ENCODE peak calls at places on chromosomes 2 and 18, in ten cellular contexts. One of them, this sample, is unnamed.
A peak's percentile ranks its signal among the peaks of the same experiment; 100 is the strongest.

GRCh38 chr18:13877133-13877532 is 38.2 kb downstream of the MC2R start:
- DNase-seq in tibial nerve: no peak
- DNase-seq in left lung: no peak
- DNase-seq in Calu3: no peak
- DNase-seq in lower lobe of right lung: no peak
- DNase-seq in nephron progenitor cell: no peak
- DNase-seq in glutamatergic neuron: no peak
- DNase-seq in H1: no peak
- DNase-seq in GM12864: no peak
- DNase-seq in LNCaP clone FGC: no peak
- DNase-seq in this sample: no peak

GRCh38 chr18:32289480-32290075 is 99.7 kb downstream of the MEP1B start:
- DNase-seq in tibial nerve: peak; percentile 62
- DNase-seq in left lung: no peak
- DNase-seq in Calu3: peak; percentile 77
- DNase-seq in lower lobe of right lung: no peak
- DNase-seq in nephron progenitor cell: peak; percentile 44
- DNase-seq in glutamatergic neuron: peak; percentile 25
- DNase-seq in H1: no peak
- DNase-seq in GM12864: no peak
- DNase-seq in LNCaP clone FGC: peak; percentile 31
- DNase-seq in this sample: no peak

GRCh38 chr18:34028341-34028740 is 196.4 kb downstream of the NOL4 start:
- DNase-seq in tibial nerve: no peak
- DNase-seq in left lung: no peak
- DNase-seq in Calu3: peak; percentile 43
- DNase-seq in lower lobe of right lung: no peak
- DNase-seq in nephron progenitor cell: no peak
- DNase-seq in glutamatergic neuron: no peak
- DNase-seq in H1: no peak
- DNase-seq in GM12864: no peak
- DNase-seq in LNCaP clone FGC: no peak
- DNase-seq in this sample: no peak

GRCh38 chr2:231029563-231029962 is 7.8 kb upstream of the C2orf72 start:
- DNase-seq in tibial nerve: no peak
- DNase-seq in left lung: no peak
- DNase-seq in Calu3: no peak
- DNase-seq in lower lobe of right lung: no peak
- DNase-seq in nephron progenitor cell: no peak
- DNase-seq in glutamatergic neuron: no peak
- DNase-seq in H1: no peak
- DNase-seq in GM12864: no peak
- DNase-seq in LNCaP clone FGC: no peak
- DNase-seq in this sample: no peak

GRCh38 chr18:35491689-35492077 is 6.1 kb downstream of the INO80C start:
- DNase-seq in tibial nerve: no peak
- DNase-seq in left lung: no peak
- DNase-seq in Calu3: no peak
- DNase-seq in lower lobe of right lung: no peak
- DNase-seq in nephron progenitor cell: no peak
- DNase-seq in glutamatergic neuron: no peak
- DNase-seq in H1: no peak
- DNase-seq in GM12864: no peak
- DNase-seq in LNCaP clone FGC: no peak
- DNase-seq in this sample: no peak

GRCh38 chr18:51478908-51479307 is 281.4 kb upstream of the MEX3C start:
- DNase-seq in tibial nerve: no peak
- DNase-seq in left lung: no peak
- DNase-seq in Calu3: no peak
- DNase-seq in lower lobe of right lung: no peak
- DNase-seq in nephron progenitor cell: no peak
- DNase-seq in glutamatergic neuron: no peak
- DNase-seq in H1: no peak
- DNase-seq in GM12864: no peak
- DNase-seq in LNCaP clone FGC: no peak
- DNase-seq in this sample: no peak

GRCh38 chr2:215429424-215429823 is 6.4 kb downstream of the FN1 start:
- DNase-seq in tibial nerve: no peak
- DNase-seq in left lung: no peak
- DNase-seq in Calu3: no peak
- DNase-seq in lower lobe of right lung: no peak
- DNase-seq in nephron progenitor cell: no peak
- DNase-seq in glutamatergic neuron: no peak
- DNase-seq in H1: no peak
- DNase-seq in GM12864: no peak
- DNase-seq in LNCaP clone FGC: no peak
- DNase-seq in this sample: no peak

GRCh38 chr18:69817335-69817935 is 130.2 kb downstream of the CD226 start:
- DNase-seq in tibial nerve: no peak
- DNase-seq in left lung: no peak
- DNase-seq in Calu3: no peak
- DNase-seq in lower lobe of right lung: no peak
- DNase-seq in nephron progenitor cell: no peak
- DNase-seq in glutamatergic neuron: no peak
- DNase-seq in H1: no peak
- DNase-seq in GM12864: no peak
- DNase-seq in LNCaP clone FGC: no peak
- DNase-seq in this sample: no peak

GRCh38 chr18:78192044-78192443 is 787.6 kb upstream of the SALL3 start:
- DNase-seq in tibial nerve: no peak
- DNase-seq in left lung: peak; percentile 80
- DNase-seq in Calu3: no peak
- DNase-seq in lower lobe of right lung: peak; percentile 84
- DNase-seq in nephron progenitor cell: no peak
- DNase-seq in glutamatergic neuron: no peak
- DNase-seq in H1: no peak
- DNase-seq in GM12864: no peak
- DNase-seq in LNCaP clone FGC: no peak
- DNase-seq in this sample: no peak
- TF ChIP-seq CTCF in tibial nerve: no peak
- TF ChIP-seq CTCF in left lung: peak; percentile 29
- TF ChIP-seq CTCF in Calu3: no peak
- TF ChIP-seq CTCF in lower lobe of right lung: no peak
- TF ChIP-seq CTCF in nephron progenitor cell: peak; percentile 12
- TF ChIP-seq CTCF in glutamatergic neuron: no peak
- TF ChIP-seq CTCF in H1: peak; percentile 58
- TF ChIP-seq CTCF in GM12864: no peak
- TF ChIP-seq CTCF in LNCaP clone FGC: no peak
- TF ChIP-seq CTCF in this sample: no peak

GRCh38 chr2:105405291-105405690 is 6.4 kb upstream of the FHL2 start:
- DNase-seq in tibial nerve: no peak
- DNase-seq in left lung: no peak
- DNase-seq in Calu3: no peak
- DNase-seq in lower lobe of right lung: no peak
- DNase-seq in nephron progenitor cell: no peak
- DNase-seq in glutamatergic neuron: no peak
- DNase-seq in H1: no peak
- DNase-seq in GM12864: no peak
- DNase-seq in LNCaP clone FGC: no peak
- DNase-seq in this sample: no peak

GRCh38 chr2:105404736-105405135 is 5.9 kb upstream of the FHL2 start:
- DNase-seq in tibial nerve: no peak
- DNase-seq in left lung: no peak
- DNase-seq in Calu3: no peak
- DNase-seq in lower lobe of right lung: no peak
- DNase-seq in nephron progenitor cell: no peak
- DNase-seq in glutamatergic neuron: no peak
- DNase-seq in H1: no peak
- DNase-seq in GM12864: no peak
- DNase-seq in LNCaP clone FGC: no peak
- DNase-seq in this sample: no peak

GRCh38 chr2:105402809-105403208 is 4.0 kb upstream of the FHL2 start:
- DNase-seq in tibial nerve: no peak
- DNase-seq in left lung: no peak
- DNase-seq in Calu3: no peak
- DNase-seq in lower lobe of right lung: no peak
- DNase-seq in nephron progenitor cell: no peak
- DNase-seq in glutamatergic neuron: no peak
- DNase-seq in H1: no peak
- DNase-seq in GM12864: no peak
- DNase-seq in LNCaP clone FGC: no peak
- DNase-seq in this sample: no peak

GRCh38 chr2:105403241-105403784 is 4.5 kb upstream of the FHL2 start:
- DNase-seq in tibial nerve: no peak
- DNase-seq in left lung: no peak
- DNase-seq in Calu3: no peak
- DNase-seq in lower lobe of right lung: no peak
- DNase-seq in nephron progenitor cell: no peak
- DNase-seq in glutamatergic neuron: no peak
- DNase-seq in H1: no peak
- DNase-seq in GM12864: no peak
- DNase-seq in LNCaP clone FGC: no peak
- DNase-seq in this sample: no peak

GRCh38 chr2:105403785-105404698 is 5.2 kb upstream of the FHL2 start:
- DNase-seq in tibial nerve: no peak
- DNase-seq in left lung: no peak
- DNase-seq in Calu3: peak; percentile 66
- DNase-seq in lower lobe of right lung: no peak
- DNase-seq in nephron progenitor cell: no peak
- DNase-seq in glutamatergic neuron: no peak
- DNase-seq in H1: no peak
- DNase-seq in GM12864: no peak
- DNase-seq in LNCaP clone FGC: no peak
- DNase-seq in this sample: no peak
- TF ChIP-seq CTCF in tibial nerve: no peak
- TF ChIP-seq CTCF in left lung: no peak
- TF ChIP-seq CTCF in Calu3: peak; percentile 66
- TF ChIP-seq CTCF in lower lobe of right lung: no peak
- TF ChIP-seq CTCF in nephron progenitor cell: no peak
- TF ChIP-seq CTCF in glutamatergic neuron: no peak
- TF ChIP-seq CTCF in H1: peak; percentile 26
- TF ChIP-seq CTCF in GM12864: no peak
- TF ChIP-seq CTCF in LNCaP clone FGC: no peak
- TF ChIP-seq CTCF in this sample: no peak

GRCh38 chr18:65936678-65937077 is 185.9 kb downstream of the CDH7 start:
- DNase-seq in tibial nerve: no peak
- DNase-seq in left lung: no peak
- DNase-seq in Calu3: no peak
- DNase-seq in lower lobe of right lung: no peak
- DNase-seq in nephron progenitor cell: no peak
- DNase-seq in glutamatergic neuron: no peak
- DNase-seq in H1: no peak
- DNase-seq in GM12864: no peak
- DNase-seq in LNCaP clone FGC: no peak
- DNase-seq in this sample: no peak
- TF ChIP-seq CTCF in tibial nerve: no peak
- TF ChIP-seq CTCF in left lung: no peak
- TF ChIP-seq CTCF in Calu3: no peak
- TF ChIP-seq CTCF in lower lobe of right lung: no peak
- TF ChIP-seq CTCF in nephron progenitor cell: no peak
- TF ChIP-seq CTCF in glutamatergic neuron: no peak
- TF ChIP-seq CTCF in H1: no peak
- TF ChIP-seq CTCF in GM12864: no peak
- TF ChIP-seq CTCF in LNCaP clone FGC: peak; percentile 38
- TF ChIP-seq CTCF in this sample: no peak

GRCh38 chr18:65435529-65435928 is 315.3 kb upstream of the CDH7 start:
- DNase-seq in tibial nerve: no peak
- DNase-seq in left lung: no peak
- DNase-seq in Calu3: no peak
- DNase-seq in lower lobe of right lung: no peak
- DNase-seq in nephron progenitor cell: no peak
- DNase-seq in glutamatergic neuron: no peak
- DNase-seq in H1: no peak
- DNase-seq in GM12864: no peak
- DNase-seq in LNCaP clone FGC: no peak
- DNase-seq in this sample: no peak

GRCh38 chr18:65436430-65436829 is 314.4 kb upstream of the CDH7 start:
- DNase-seq in tibial nerve: no peak
- DNase-seq in left lung: no peak
- DNase-seq in Calu3: no peak
- DNase-seq in lower lobe of right lung: no peak
- DNase-seq in nephron progenitor cell: no peak
- DNase-seq in glutamatergic neuron: no peak
- DNase-seq in H1: peak; percentile 15
- DNase-seq in GM12864: no peak
- DNase-seq in LNCaP clone FGC: no peak
- DNase-seq in this sample: no peak

GRCh38 chr18:65439184-65439583 is 311.6 kb upstream of the CDH7 start:
- DNase-seq in tibial nerve: no peak
- DNase-seq in left lung: no peak
- DNase-seq in Calu3: no peak
- DNase-seq in lower lobe of right lung: no peak
- DNase-seq in nephron progenitor cell: no peak
- DNase-seq in glutamatergic neuron: no peak
- DNase-seq in H1: no peak
- DNase-seq in GM12864: no peak
- DNase-seq in LNCaP clone FGC: no peak
- DNase-seq in this sample: no peak
- TF ChIP-seq CTCF in tibial nerve: no peak
- TF ChIP-seq CTCF in left lung: no peak
- TF ChIP-seq CTCF in Calu3: no peak
- TF ChIP-seq CTCF in lower lobe of right lung: peak; percentile 8
- TF ChIP-seq CTCF in nephron progenitor cell: peak; percentile 8
- TF ChIP-seq CTCF in glutamatergic neuron: peak; percentile 17
- TF ChIP-seq CTCF in H1: no peak
- TF ChIP-seq CTCF in GM12864: no peak
- TF ChIP-seq CTCF in LNCaP clone FGC: peak; percentile 51
- TF ChIP-seq CTCF in this sample: no peak

GRCh38 chr2:65383571-65384488 is 48.6 kb downstream of the SPRED2 start:
- DNase-seq in tibial nerve: no peak
- DNase-seq in left lung: no peak
- DNase-seq in Calu3: no peak
- DNase-seq in lower lobe of right lung: no peak
- DNase-seq in nephron progenitor cell: no peak
- DNase-seq in glutamatergic neuron: no peak
- DNase-seq in H1: no peak
- DNase-seq in GM12864: no peak
- DNase-seq in LNCaP clone FGC: no peak
- DNase-seq in this sample: no peak
- TF ChIP-seq CTCF in tibial nerve: no peak
- TF ChIP-seq CTCF in left lung: no peak
- TF ChIP-seq CTCF in Calu3: no peak
- TF ChIP-seq CTCF in lower lobe of right lung: no peak
- TF ChIP-seq CTCF in nephron progenitor cell: no peak
- TF ChIP-seq CTCF in glutamatergic neuron: no peak
- TF ChIP-seq CTCF in H1: no peak
- TF ChIP-seq CTCF in GM12864: no peak
- TF ChIP-seq CTCF in LNCaP clone FGC: no peak
- TF ChIP-seq CTCF in this sample: no peak

GRCh38 chr2:53886406-53887280 is 26.9 kb upstream of the GPR75 start:
- DNase-seq in tibial nerve: no peak
- DNase-seq in left lung: no peak
- DNase-seq in Calu3: no peak
- DNase-seq in lower lobe of right lung: no peak
- DNase-seq in nephron progenitor cell: no peak
- DNase-seq in glutamatergic neuron: no peak
- DNase-seq in H1: no peak
- DNase-seq in GM12864: no peak
- DNase-seq in LNCaP clone FGC: no peak
- DNase-seq in this sample: no peak
- TF ChIP-seq CTCF in tibial nerve: no peak
- TF ChIP-seq CTCF in left lung: no peak
- TF ChIP-seq CTCF in Calu3: no peak
- TF ChIP-seq CTCF in lower lobe of right lung: no peak
- TF ChIP-seq CTCF in nephron progenitor cell: no peak
- TF ChIP-seq CTCF in glutamatergic neuron: no peak
- TF ChIP-seq CTCF in H1: no peak
- TF ChIP-seq CTCF in GM12864: no peak
- TF ChIP-seq CTCF in LNCaP clone FGC: no peak
- TF ChIP-seq CTCF in this sample: no peak

GRCh38 chr2:35199298-35199697 is 1156.3 kb upstream of the CRIM1 start:
- DNase-seq in tibial nerve: no peak
- DNase-seq in left lung: no peak
- DNase-seq in Calu3: no peak
- DNase-seq in lower lobe of right lung: no peak
- DNase-seq in nephron progenitor cell: no peak
- DNase-seq in glutamatergic neuron: no peak
- DNase-seq in H1: no peak
- DNase-seq in GM12864: no peak
- DNase-seq in LNCaP clone FGC: peak; percentile 22
- DNase-seq in this sample: no peak
- TF ChIP-seq CTCF in tibial nerve: no peak
- TF ChIP-seq CTCF in left lung: no peak
- TF ChIP-seq CTCF in Calu3: no peak
- TF ChIP-seq CTCF in lower lobe of right lung: no peak
- TF ChIP-seq CTCF in nephron progenitor cell: no peak
- TF ChIP-seq CTCF in glutamatergic neuron: no peak
- TF ChIP-seq CTCF in H1: no peak
- TF ChIP-seq CTCF in GM12864: no peak
- TF ChIP-seq CTCF in LNCaP clone FGC: peak; percentile 57
- TF ChIP-seq CTCF in this sample: no peak